ENCODE peak calls at places on chromosomes 13 and 19, in six cellular contexts. One of them, this sample, is unnamed.

GRCh38 chr13:32384702-32385101 is 43.2 kb downstream of the N4BP2L1 start:
- DNase-seq in astrocyte of the spinal cord: no peak
- DNase-seq in pancreas: no peak
- DNase-seq in tibial artery: no peak
- DNase-seq in lower leg skin: no peak
- DNase-seq in colonic mucosa: no peak
- DNase-seq in this sample: no peak

GRCh38 chr13:27372896-27373295 is 51.5 kb upstream of the GTF3A start:
- DNase-seq in pancreas: peak; percentile 87
- DNase-seq in astrocyte of the spinal cord: no peak
- DNase-seq in lower leg skin: no peak
- DNase-seq in colonic mucosa: peak; percentile 76
- DNase-seq in tibial artery: no peak
- DNase-seq in this sample: no peak

GRCh38 chr13:113547248-113547971 is 37.1 kb upstream of the TFDP1 start:
- DNase-seq in astrocyte of the spinal cord: peak; percentile 68
- DNase-seq in pancreas: no peak
- DNase-seq in tibial artery: peak; percentile 51
- DNase-seq in lower leg skin: no peak
- DNase-seq in colonic mucosa: peak; percentile 16
- DNase-seq in this sample: no peak

GRCh38 chr13:26882731-26883130 is 122.1 kb upstream of the GPR12 start:
- DNase-seq in pancreas: no peak
- DNase-seq in lower leg skin: no peak
- DNase-seq in astrocyte of the spinal cord: no peak
- DNase-seq in colonic mucosa: no peak
- DNase-seq in tibial artery: no peak
- DNase-seq in this sample: no peak

GRCh38 chr19:4220188-4220587 is 9.1 kb upstream of the EBI3 start:
- DNase-seq in pancreas: no peak
- DNase-seq in colonic mucosa: no peak
- DNase-seq in tibial artery: no peak
- DNase-seq in lower leg skin: no peak
- DNase-seq in astrocyte of the spinal cord: no peak
- DNase-seq in this sample: no peak

GRCh38 chr13:33034061-33034460 is 17.8 kb downstream of the KL start:
- DNase-seq in pancreas: no peak
- DNase-seq in astrocyte of the spinal cord: no peak
- DNase-seq in tibial artery: no peak
- DNase-seq in colonic mucosa: no peak
- DNase-seq in lower leg skin: no peak
- DNase-seq in this sample: no peak

GRCh38 chr13:78603240-78603947 is at the start of gene POU4F1:
- DNase-seq in astrocyte of the spinal cord: no peak
- DNase-seq in pancreas: no peak
- DNase-seq in colonic mucosa: peak; percentile 62
- DNase-seq in tibial artery: no peak
- DNase-seq in lower leg skin: no peak
- DNase-seq in this sample: no peak

GRCh38 chr13:54018485-54018884 is 989.9 kb downstream of the OLFM4 start:
- DNase-seq in colonic mucosa: no peak
- DNase-seq in pancreas: no peak
- DNase-seq in tibial artery: no peak
- DNase-seq in astrocyte of the spinal cord: no peak
- DNase-seq in lower leg skin: no peak
- DNase-seq in this sample: no peak

GRCh38 chr13:21595546-21595822 is 8.5 kb downstream of the MICU2 start:
- DNase-seq in astrocyte of the spinal cord: no peak
- DNase-seq in pancreas: no peak
- DNase-seq in tibial artery: no peak
- DNase-seq in lower leg skin: no peak
- DNase-seq in colonic mucosa: no peak
- DNase-seq in this sample: no peak

GRCh38 chr19:3979289-3979673 is 6.0 kb downstream of the EEF2 start:
- DNase-seq in astrocyte of the spinal cord: no peak
- DNase-seq in lower leg skin: no peak
- DNase-seq in pancreas: peak; percentile 21
- DNase-seq in colonic mucosa: no peak
- DNase-seq in tibial artery: no peak
- DNase-seq in this sample: peak; percentile 48

GRCh38 chr13:27132538-27132937 is 39.1 kb downstream of the USP12 start:
- DNase-seq in lower leg skin: no peak
- DNase-seq in tibial artery: no peak
- DNase-seq in pancreas: no peak
- DNase-seq in colonic mucosa: no peak
- DNase-seq in astrocyte of the spinal cord: no peak
- DNase-seq in this sample: no peak

GRCh38 chr13:79749985-79750551 is 269.1 kb downstream of the NDFIP2 start:
- DNase-seq in colonic mucosa: no peak
- DNase-seq in astrocyte of the spinal cord: peak; percentile 96
- DNase-seq in lower leg skin: peak; percentile 75
- DNase-seq in pancreas: no peak
- DNase-seq in tibial artery: peak; percentile 78
- DNase-seq in this sample: peak; percentile 75

GRCh38 chr13:41639955-41640780 is 182.8 kb downstream of the RGCC start:
- DNase-seq in colonic mucosa: no peak
- DNase-seq in astrocyte of the spinal cord: no peak
- DNase-seq in pancreas: no peak
- DNase-seq in tibial artery: no peak
- DNase-seq in lower leg skin: no peak
- DNase-seq in this sample: no peak

GRCh38 chr19:31668916-31669315 is 319.7 kb upstream of the TSHZ3 start:
- DNase-seq in colonic mucosa: no peak
- DNase-seq in astrocyte of the spinal cord: no peak
- DNase-seq in pancreas: no peak
- DNase-seq in lower leg skin: no peak
- DNase-seq in tibial artery: no peak
- DNase-seq in this sample: no peak

GRCh38 chr13:106630650-106631049 is 62.7 kb upstream of the ARGLU1 start:
- DNase-seq in pancreas: no peak
- DNase-seq in tibial artery: no peak
- DNase-seq in lower leg skin: no peak
- DNase-seq in colonic mucosa: no peak
- DNase-seq in astrocyte of the spinal cord: no peak
- DNase-seq in this sample: no peak

GRCh38 chr19:41590945-41591344 is 15.0 kb downstream of the CEACAM21 start:
- DNase-seq in tibial artery: no peak
- DNase-seq in lower leg skin: no peak
- DNase-seq in colonic mucosa: no peak
- DNase-seq in pancreas: no peak
- DNase-seq in astrocyte of the spinal cord: no peak
- DNase-seq in this sample: no peak

GRCh38 chr13:113058129-113058987 is 47.2 kb upstream of the F7 start:
- DNase-seq in pancreas: no peak
- DNase-seq in tibial artery: no peak
- DNase-seq in lower leg skin: no peak
- DNase-seq in astrocyte of the spinal cord: no peak
- DNase-seq in colonic mucosa: no peak
- DNase-seq in this sample: no peak

GRCh38 chr19:50639121-50640112 is at the start of gene SYT3:
- DNase-seq in lower leg skin: no peak
- DNase-seq in astrocyte of the spinal cord: no peak
- DNase-seq in tibial artery: no peak
- DNase-seq in colonic mucosa: no peak
- DNase-seq in pancreas: peak; percentile 45
- DNase-seq in this sample: peak; percentile 28

GRCh38 chr19:19533826-19534225 is 4.2 kb upstream of the CILP2 start:
- DNase-seq in astrocyte of the spinal cord: no peak
- DNase-seq in tibial artery: no peak
- DNase-seq in colonic mucosa: no peak
- DNase-seq in pancreas: no peak
- DNase-seq in lower leg skin: no peak
- DNase-seq in this sample: no peak

GRCh38 chr19:9808855-9809646 is 9.8 kb downstream of the FBXL12 start:
- DNase-seq in colonic mucosa: no peak
- DNase-seq in pancreas: no peak
- DNase-seq in astrocyte of the spinal cord: no peak
- DNase-seq in tibial artery: no peak
- DNase-seq in lower leg skin: no peak
- DNase-seq in this sample: no peak

GRCh38 chr19:30407310-30407709 is 35.1 kb downstream of the ZNF536 start:
- DNase-seq in lower leg skin: no peak
- DNase-seq in colonic mucosa: no peak
- DNase-seq in pancreas: no peak
- DNase-seq in tibial artery: no peak
- DNase-seq in astrocyte of the spinal cord: no peak
- DNase-seq in this sample: no peak

GRCh38 chr19:35004517-35005255 is 4.6 kb downstream of the GRAMD1A start:
- DNase-seq in pancreas: no peak
- DNase-seq in lower leg skin: no peak
- DNase-seq in astrocyte of the spinal cord: no peak
- DNase-seq in tibial artery: no peak
- DNase-seq in colonic mucosa: no peak
- DNase-seq in this sample: no peak

GRCh38 chr19:15895876-15896430 is 1.9 kb downstream of the CYP4F2 start:
- DNase-seq in pancreas: no peak
- DNase-seq in astrocyte of the spinal cord: no peak
- DNase-seq in colonic mucosa: no peak
- DNase-seq in lower leg skin: no peak
- DNase-seq in tibial artery: no peak
- DNase-seq in this sample: no peak

GRCh38 chr19:10193666-10194499 is 870 bp downstream of the DNMT1 start:
- DNase-seq in pancreas: no peak
- DNase-seq in astrocyte of the spinal cord: peak; percentile 41
- DNase-seq in tibial artery: no peak
- DNase-seq in lower leg skin: peak; percentile 22
- DNase-seq in colonic mucosa: peak; percentile 22
- DNase-seq in this sample: no peak

GRCh38 chr19:21434516-21434915 is 37.6 kb downstream of the ZNF493 start:
- DNase-seq in colonic mucosa: no peak
- DNase-seq in astrocyte of the spinal cord: no peak
- DNase-seq in tibial artery: no peak
- DNase-seq in lower leg skin: no peak
- DNase-seq in pancreas: no peak
- DNase-seq in this sample: no peak
- H3K4me3 ChIP-seq in colonic mucosa: no peak overlapping the region
- H3K4me3 ChIP-seq in astrocyte of the spinal cord: no peak overlapping the region
- H3K4me3 ChIP-seq in tibial artery: no peak overlapping the region
- H3K4me3 ChIP-seq in lower leg skin: no peak overlapping the region
- H3K4me3 ChIP-seq in pancreas: no peak overlapping the region
- H3K4me3 ChIP-seq in this sample: no peak overlapping the region

GRCh38 chr19:2604747-2605329 is 97.7 kb downstream of the GNG7 start:
- DNase-seq in lower leg skin: no peak
- DNase-seq in pancreas: no peak
- DNase-seq in astrocyte of the spinal cord: no peak
- DNase-seq in tibial artery: no peak
- DNase-seq in colonic mucosa: no peak
- DNase-seq in this sample: no peak

GRCh38 chr19:2600914-2601870 is 101.3 kb downstream of the GNG7 start:
- DNase-seq in colonic mucosa: no peak
- DNase-seq in tibial artery: peak; percentile 62
- DNase-seq in pancreas: no peak
- DNase-seq in astrocyte of the spinal cord: no peak
- DNase-seq in lower leg skin: no peak
- DNase-seq in this sample: no peak

GRCh38 chr19:2602391-2603181 is 99.9 kb downstream of the GNG7 start:
- DNase-seq in astrocyte of the spinal cord: peak; percentile 97
- DNase-seq in pancreas: peak; percentile 71
- DNase-seq in tibial artery: peak; percentile 98
- DNase-seq in lower leg skin: peak; percentile 85
- DNase-seq in colonic mucosa: peak; percentile 46
- DNase-seq in this sample: peak; percentile 83

GRCh38 chr19:2607712-2608601 is 94.5 kb downstream of the GNG7 start:
- DNase-seq in tibial artery: no peak
- DNase-seq in pancreas: no peak
- DNase-seq in colonic mucosa: no peak
- DNase-seq in lower leg skin: no peak
- DNase-seq in astrocyte of the spinal cord: no peak
- DNase-seq in this sample: no peak

DNA sequence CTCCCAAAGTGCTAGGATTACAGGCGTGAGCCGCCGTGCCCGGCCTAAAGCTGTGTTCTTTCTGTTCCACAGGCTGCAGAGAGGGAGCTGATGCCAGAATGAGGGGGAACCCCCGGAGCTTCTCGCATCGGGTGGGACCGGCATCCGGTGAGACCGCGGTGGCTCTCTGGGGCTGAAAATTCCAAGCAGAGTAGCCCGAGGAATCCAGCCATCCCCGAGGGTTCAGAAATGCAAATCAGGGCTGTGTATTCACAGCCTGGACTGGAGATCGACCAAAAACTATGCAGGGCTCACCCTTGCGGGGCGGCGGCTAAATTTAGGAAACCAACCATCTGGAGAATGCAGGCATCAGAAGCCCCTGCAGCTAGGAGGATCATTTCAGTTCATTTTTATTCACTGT is 99.2 kb downstream of the GNG7 start:
- DNase-seq in tibial artery: peak; percentile 85
- DNase-seq in pancreas: no peak
- DNase-seq in colonic mucosa: no peak
- DNase-seq in lower leg skin: no peak
- DNase-seq in astrocyte of the spinal cord: peak; percentile 78
- DNase-seq in this sample: peak; percentile 55
- H3K4me3 ChIP-seq in tibial artery: peak overlapping the region; percentile 42
- H3K4me3 ChIP-seq in pancreas: no peak overlapping the region
- H3K4me3 ChIP-seq in colonic mucosa: no peak overlapping the region
- H3K4me3 ChIP-seq in lower leg skin: no peak overlapping the region
- H3K4me3 ChIP-seq in astrocyte of the spinal cord: peak overlapping the region; percentile 6
- H3K4me3 ChIP-seq in this sample: peak overlapping the region; percentile 38

DNA sequence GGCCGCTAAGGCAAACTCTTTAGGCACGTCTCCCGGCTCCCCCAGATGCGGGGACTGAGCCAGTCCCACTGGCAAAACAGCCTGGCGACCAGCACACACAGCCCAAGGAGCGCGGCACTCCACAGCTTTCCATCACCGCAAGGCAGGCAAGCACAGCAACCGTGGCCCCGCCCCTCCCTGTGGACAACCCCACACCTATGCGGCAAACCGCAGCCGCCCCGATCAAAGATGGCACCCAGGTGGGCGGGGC is 1.9 kb downstream of the PEG3 start:
- DNase-seq in lower leg skin: no peak
- DNase-seq in astrocyte of the spinal cord: no peak
- DNase-seq in tibial artery: no peak
- DNase-seq in colonic mucosa: no peak
- DNase-seq in pancreas: no peak
- DNase-seq in this sample: no peak
- H3K4me3 ChIP-seq in lower leg skin: peak overlapping the region; percentile 8
- H3K4me3 ChIP-seq in astrocyte of the spinal cord: peak overlapping the region; percentile 20
- H3K4me3 ChIP-seq in tibial artery: peak overlapping the region; percentile 52
- H3K4me3 ChIP-seq in colonic mucosa: peak overlapping the region; percentile 20
- H3K4me3 ChIP-seq in pancreas: peak overlapping the region; percentile 12
- H3K4me3 ChIP-seq in this sample: peak overlapping the region; percentile 56

GRCh38 chr19:46650445-46650844 is 10.5 kb downstream of the DACT3 start:
- DNase-seq in lower leg skin: no peak
- DNase-seq in colonic mucosa: no peak
- DNase-seq in pancreas: no peak
- DNase-seq in astrocyte of the spinal cord: no peak
- DNase-seq in tibial artery: no peak
- DNase-seq in this sample: no peak

GRCh38 chr19:46648961-46649960 is 11.7 kb downstream of the DACT3 start:
- DNase-seq in lower leg skin: no peak
- DNase-seq in astrocyte of the spinal cord: no peak
- DNase-seq in colonic mucosa: no peak
- DNase-seq in tibial artery: no peak
- DNase-seq in pancreas: no peak
- DNase-seq in this sample: no peak

GRCh38 chr19:46646402-46646801 is 10.4 kb upstream of the GNG8 start:
- DNase-seq in colonic mucosa: no peak
- DNase-seq in astrocyte of the spinal cord: no peak
- DNase-seq in lower leg skin: no peak
- DNase-seq in pancreas: no peak
- DNase-seq in tibial artery: no peak
- DNase-seq in this sample: no peak

GRCh38 chr19:46644720-46645119 is 8.7 kb upstream of the GNG8 start:
- DNase-seq in astrocyte of the spinal cord: no peak
- DNase-seq in tibial artery: peak; percentile 79
- DNase-seq in pancreas: no peak
- DNase-seq in colonic mucosa: no peak
- DNase-seq in lower leg skin: no peak
- DNase-seq in this sample: no peak

GRCh38 chr19:46648070-46648960 is 12.3 kb upstream of the GNG8 start:
- DNase-seq in pancreas: no peak
- DNase-seq in tibial artery: no peak
- DNase-seq in lower leg skin: no peak
- DNase-seq in astrocyte of the spinal cord: no peak
- DNase-seq in colonic mucosa: no peak
- DNase-seq in this sample: no peak
- H3K4me3 ChIP-seq in pancreas: no peak overlapping the region
- H3K4me3 ChIP-seq in tibial artery: no peak overlapping the region
- H3K4me3 ChIP-seq in lower leg skin: no peak overlapping the region
- H3K4me3 ChIP-seq in astrocyte of the spinal cord: no peak overlapping the region
- H3K4me3 ChIP-seq in colonic mucosa: no peak overlapping the region
- H3K4me3 ChIP-seq in this sample: no peak overlapping the region